ENCODE peak calls at places on chromosomes 3 and 15, in seven cellular contexts. N is mesendoderm, D is IMR-90, V is neuronal stem cell, K is H9, W is trophoblast cell, L is H1. F is an unnamed sample.

GRCh38 chr15:28900041-28900891 is 14.5 kb downstream of the APBA2 start:
- DNase-seq in N (no peak), K (no peak), W (no peak), L (no peak), D (no peak), V (no peak), F (no peak)

GRCh38 chr3:13824521-13825316 is 55.2 kb downstream of the WNT7A start:
- DNase-seq in L (no peak), W (peak; percentile 100), D (no peak), N (peak; percentile 25), V (no peak), K (no peak), F (no peak)

GRCh38 chr15:58760385-58761009 is 10.6 kb upstream of the MINDY2 start:
- DNase-seq in W (no peak), V (no peak), D (no peak), L (no peak), N (peak; percentile 22), K (no peak), F (no peak)

GRCh38 chr3:159236306-159236705 is 434.5 kb downstream of the MFSD1 start:
- DNase-seq in V (no peak), K (no peak), W (no peak), L (no peak), N (no peak), D (no peak), F (peak; percentile 46)

GRCh38 chr3:170778240-170779217 is 91.5 kb downstream of the RPL22L1 start:
- DNase-seq in K (no peak), V (no peak), W (no peak), D (no peak), L (no peak), N (peak; percentile 55), F (no peak)

GRCh38 chr3:47370887-47371697 is 9.7 kb upstream of the PTPN23 start:
- DNase-seq in W (no peak), L (peak; percentile 65), V (no peak), D (no peak), N (peak; percentile 37), K (peak; percentile 56), F (no peak)

GRCh38 chr3:58528629-58529028 is 8.4 kb downstream of the ACOX2 start:
- DNase-seq in V (no peak), N (no peak), K (no peak), D (peak; percentile 58), L (no peak), W (no peak), F (peak; percentile 27)

GRCh38 chr3:125325746-125326145 is 49.4 kb downstream of the ZNF148 start:
- DNase-seq in N (no peak), W (no peak), V (no peak), K (no peak), D (no peak), L (no peak), F (no peak)

GRCh38 chr15:90496791-90497190 is 32.9 kb upstream of the CRTC3 start:
- DNase-seq in D (peak; percentile 8), V (no peak), L (no peak), K (no peak), N (no peak), W (peak; percentile 12), F (peak; percentile 50)

GRCh38 chr3:62873672-62874397 is 1.4 kb downstream of the CADPS start:
- DNase-seq in W (no peak), L (peak; percentile 90), V (peak; percentile 74), K (peak; percentile 93), N (peak; percentile 93), D (no peak), F (no peak)

GRCh38 chr3:124834723-124835718 is 52.1 kb downstream of the ITGB5 start:
- DNase-seq in V (no peak), N (peak; percentile 94), D (peak; percentile 98), K (peak; percentile 76), L (peak; percentile 66), W (peak; percentile 94), F (peak; percentile 97)

GRCh38 chr15:23686466-23687142 is 501 bp downstream of the NDN start:
- DNase-seq in V (no peak), L (peak; percentile 44), D (peak; percentile 4), W (no peak), K (peak; percentile 26), N (peak; percentile 21), F (peak; percentile 15)

GRCh38 chr15:75037685-75038084 is 14.3 kb downstream of the PPCDC start:
- DNase-seq in V (no peak), K (no peak), W (no peak), L (no peak), D (no peak), N (no peak), F (no peak)

GRCh38 chr3:50738252-50738598 is 63.5 kb downstream of the DOCK3 start:
- DNase-seq in N (no peak), K (no peak), L (no peak), D (no peak), V (no peak), W (no peak), F (no peak)

GRCh38 chr3:136109499-136109898 is 86.6 kb downstream of the MSL2 start:
- DNase-seq in N (no peak), W (no peak), V (no peak), L (no peak), D (no peak), K (no peak), F (no peak)

GRCh38 chr15:55196458-55197361 is at the start of gene RSL24D1:
- DNase-seq in W (peak; percentile 100), K (peak; percentile 98), L (peak; percentile 86), V (peak; percentile 89), D (peak; percentile 99), N (peak; percentile 100), F (peak; percentile 99)

GRCh38 chr3:163644172-163644571 is 1434.1 kb downstream of the SI start:
- DNase-seq in N (no peak), D (no peak), V (no peak), W (peak; percentile 69), L (no peak), K (no peak), F (no peak)

GRCh38 chr15:80151148-80151547 is 1.7 kb upstream of the FAH start:
- DNase-seq in N (no peak), L (no peak), V (no peak), W (no peak), D (no peak), K (no peak), F (no peak)

GRCh38 chr3:54067060-54067459 is 55.3 kb upstream of the CACNA2D3 start:
- DNase-seq in L (no peak), V (no peak), K (no peak), D (no peak), W (peak; percentile 70), N (no peak), F (no peak)

GRCh38 chr3:141454906-141455602 is 31.8 kb upstream of the RASA2 start:
- DNase-seq in L (no peak), D (peak; percentile 88), N (peak; percentile 94), K (peak; percentile 48), W (peak; percentile 94), V (peak; percentile 54), F (peak; percentile 86)

GRCh38 chr3:72282918-72283317 is 498.0 kb upstream of the PROK2 start:
- DNase-seq in K (no peak), N (no peak), W (no peak), L (no peak), D (no peak), V (no peak), F (no peak)

GRCh38 chr15:25846377-25846776 is 16.8 kb downstream of the ATP10A start:
- DNase-seq in K (no peak), D (no peak), W (no peak), N (no peak), V (no peak), L (no peak), F (no peak)

GRCh38 chr3:192445768-192446644 is 281.3 kb downstream of the FGF12 start:
- DNase-seq in W (no peak), L (no peak), V (no peak), D (no peak), N (peak; percentile 25), K (no peak), F (peak; percentile 6)

GRCh38 chr3:43964640-43965039 is 273.9 kb downstream of the ABHD5 start:
- DNase-seq in N (no peak), V (no peak), W (no peak), D (no peak), L (no peak), K (no peak), F (no peak)

GRCh38 chr3:43963208-43963607 is 272.5 kb downstream of the ABHD5 start:
- DNase-seq in V (no peak), D (no peak), K (no peak), L (no peak), W (no peak), N (no peak), F (no peak)

GRCh38 chr3:43968465-43968864 is 273.2 kb upstream of the TOPAZ1 start:
- DNase-seq in V (no peak), L (no peak), K (peak; percentile 72), D (no peak), W (no peak), N (no peak), F (no peak)

GRCh38 chr3:43969944-43970343 is 271.7 kb upstream of the TOPAZ1 start:
- DNase-seq in W (no peak), L (no peak), V (no peak), K (no peak), N (no peak), D (no peak), F (no peak)

DNA sequence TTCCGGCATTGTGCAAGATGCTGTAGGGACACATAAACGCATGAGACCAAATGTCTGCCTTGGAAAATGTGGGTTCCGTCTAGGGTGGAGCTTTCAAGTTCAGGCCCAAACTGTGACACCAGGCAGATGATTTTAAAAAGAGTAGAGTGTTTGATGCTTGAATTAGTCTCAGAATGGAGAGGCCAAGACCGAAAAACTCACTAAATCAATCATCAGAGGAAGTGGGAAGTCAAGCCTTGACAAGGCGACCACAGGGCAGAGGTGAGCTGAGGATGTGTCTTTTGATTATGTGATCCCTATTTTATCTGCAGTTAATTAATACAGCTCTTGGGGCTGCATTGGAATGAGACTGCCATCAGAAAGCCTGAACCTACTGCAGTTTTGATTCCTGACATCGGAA is 275.4 kb downstream of the ABHD5 start:
- DNase-seq in L (no peak), V (no peak), N (no peak), W (no peak), K (no peak), D (no peak), F (no peak)
- H2BK5ac ChIP-seq in L (no peak overlapping the region), V (no peak overlapping the region), N (no peak overlapping the region), W (no peak overlapping the region), K (no peak overlapping the region), D (no peak overlapping the region), F (no peak overlapping the region)

GRCh38 chr15:78307977-78308376 is 8.6 kb upstream of the SKIC8 start:
- DNase-seq in V (no peak), N (no peak), D (no peak), K (no peak), L (no peak), W (no peak), F (no peak)
- H2BK5ac ChIP-seq in V (no peak overlapping the region), N (no peak overlapping the region), D (no peak overlapping the region), K (no peak overlapping the region), L (no peak overlapping the region), W (no peak overlapping the region), F (peak overlapping the region; percentile 1)

GRCh38 chr3:56612146-56612545 is 55.2 kb downstream of the CCDC66 start:
- DNase-seq in L (no peak), V (no peak), N (no peak), K (no peak), W (no peak), D (no peak), F (no peak)
- H2BK5ac ChIP-seq in L (no peak overlapping the region), V (no peak overlapping the region), N (no peak overlapping the region), K (no peak overlapping the region), W (no peak overlapping the region), D (no peak overlapping the region), F (no peak overlapping the region)

DNA sequence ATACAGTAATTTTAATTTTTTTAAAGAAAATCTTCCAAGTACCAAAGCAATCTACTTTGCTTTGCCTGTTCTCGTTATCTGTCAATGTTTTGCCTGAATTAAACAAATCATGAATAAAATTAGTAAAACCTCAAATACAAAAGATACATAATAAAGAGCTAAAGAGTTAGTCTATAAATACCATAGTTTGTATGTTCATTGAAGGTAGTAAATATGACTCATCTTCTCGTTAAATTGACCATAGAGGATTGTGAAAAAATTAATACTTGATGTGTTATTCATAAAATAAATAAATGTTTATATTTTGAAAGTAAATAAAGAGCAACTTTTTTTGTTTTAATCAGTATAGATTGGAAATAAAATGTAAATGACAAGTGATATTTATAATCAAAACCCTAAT is 246.5 kb upstream of the PLSCR5 start:
- DNase-seq in D (no peak), W (no peak), N (no peak), V (no peak), K (no peak), L (no peak), F (no peak)
- H2BK5ac ChIP-seq in D (no peak overlapping the region), W (no peak overlapping the region), N (no peak overlapping the region), V (no peak overlapping the region), K (no peak overlapping the region), L (no peak overlapping the region), F (no peak overlapping the region)